ENCODE peak calls at places on chromosomes 11 and 22, in ten cellular contexts. U is pancreas, Q is nephron progenitor cell, C is choroid plexus epithelial cell, K is endodermal cell, I is A549, V is progenitor cell of endocrine pancreas, B is fibroblast of villous mesenchyme, Z is B cell, X is AG09319. G is an unnamed sample.

GRCh38 chr11:72826191-72826941 is 12.2 kb downstream of the ATG16L2 start:
- DNase-seq in Z (no peak), B (no peak), C (no peak), Q (no peak), U (no peak), K (no peak), I (no peak), V (no peak), X (no peak), G (no peak)

GRCh38 chr11:119470316-119471266 is 47.6 kb upstream of the THY1 start:
- DNase-seq in B (peak), Q (no peak), V (no peak), Z (no peak), U (no peak), K (peak), C (peak), X (peak), I (no peak), G (no peak)

GRCh38 chr11:45470151-45471001 is 184.2 kb upstream of the SYT13 start:
- DNase-seq in V (no peak), U (no peak), X (no peak), C (peak), Q (no peak), Z (no peak), B (peak), I (no peak), K (no peak), G (no peak)

GRCh38 chr11:36213050-36213840 is 76.0 kb downstream of the COMMD9 start:
- DNase-seq in U (no peak), I (no peak), V (no peak), C (peak), Q (no peak), X (no peak), B (no peak), K (no peak), Z (no peak), G (no peak)

GRCh38 chr11:121119444-121119843 is 18.4 kb downstream of the TECTA start:
- DNase-seq in X (no peak), Q (no peak), I (no peak), K (no peak), U (no peak), V (no peak), C (peak), B (peak), Z (no peak), G (no peak)

GRCh38 chr11:116601734-116602636 is 170.8 kb downstream of the BUD13 start:
- DNase-seq in B (no peak), C (peak), Q (no peak), K (peak), I (no peak), U (no peak), X (no peak), Z (no peak), V (no peak), G (no peak)

GRCh38 chr11:123601136-123601535 is 53.3 kb downstream of the SCN3B start:
- DNase-seq in K (no peak), I (no peak), U (no peak), V (no peak), C (peak), B (peak), Z (no peak), X (no peak), Q (no peak), G (no peak)

GRCh38 chr11:128530119-128531091 is 57.0 kb downstream of the ETS1 start:
- DNase-seq in B (peak), C (peak), Q (no peak), X (peak), U (no peak), V (no peak), I (no peak), K (no peak), Z (no peak), G (no peak)

GRCh38 chr11:133215529-133216230 is 316.6 kb downstream of the OPCML start:
- DNase-seq in I (no peak), Z (no peak), X (no peak), U (no peak), V (no peak), C (no peak), B (no peak), Q (peak), K (no peak), G (no peak)

GRCh38 chr11:123729602-123730001 is 11.9 kb downstream of the ZNF202 start:
- DNase-seq in I (no peak), V (no peak), X (no peak), B (no peak), Z (no peak), C (no peak), K (no peak), U (no peak), Q (no peak), G (no peak)

GRCh38 chr22:20260071-20260722 is 7.9 kb downstream of the RTN4R start:
- DNase-seq in V (no peak), Q (no peak), U (no peak), Z (no peak), I (no peak), X (no peak), C (no peak), B (no peak), K (no peak), G (no peak)

GRCh38 chr22:35883028-35883620 is 145.5 kb downstream of the RBFOX2 start:
- DNase-seq in X (no peak), I (no peak), Z (no peak), U (no peak), C (peak), B (peak), V (no peak), K (no peak), Q (no peak), G (no peak)

GRCh38 chr22:19707347-19708322 is 6.7 kb upstream of the SEPTIN5 start:
- DNase-seq in X (no peak), Q (no peak), V (no peak), C (no peak), B (no peak), K (peak), Z (no peak), I (no peak), U (peak), G (no peak)

GRCh38 chr11:82546556-82547162 is 187.0 kb downstream of the FAM181B start:
- DNase-seq in U (no peak), K (no peak), Z (no peak), I (no peak), Q (peak), X (no peak), V (no peak), C (no peak), B (no peak), G (no peak)

GRCh38 chr11:130486981-130487380 is 38.5 kb downstream of the ADAMTS15 start:
- DNase-seq in X (no peak), B (no peak), Q (no peak), U (no peak), C (no peak), K (no peak), V (no peak), Z (no peak), I (no peak), G (no peak)

GRCh38 chr11:65078151-65078550 is 5.7 kb downstream of the CDCA5 start:
- DNase-seq in Q (peak), Z (peak), X (no peak), C (peak), U (peak), I (peak), V (no peak), K (peak), B (peak), G (peak)

GRCh38 chr22:43876866-43877509 is 14.7 kb upstream of the SULT4A1 start:
- DNase-seq in K (peak), U (peak), C (no peak), B (no peak), Z (no peak), V (no peak), X (no peak), I (no peak), Q (no peak), G (no peak)

GRCh38 chr11:128610765-128611617 is 23.6 kb upstream of the ETS1 start:
- DNase-seq in C (no peak), V (no peak), B (no peak), I (no peak), X (no peak), Z (peak), U (peak), Q (no peak), K (peak), G (no peak)

GRCh38 chr11:111581341-111581740 is 20.9 kb upstream of the SIK2 start:
- DNase-seq in C (no peak), K (no peak), X (no peak), Q (no peak), B (no peak), V (no peak), I (no peak), U (no peak), Z (no peak), G (no peak)
- TF ChIP-seq CTCF in C (no peak), K (no peak), X (no peak), Q (no peak), B (no peak), V (no peak), I (no peak), U (no peak), Z (no peak), G (no peak)

GRCh38 chr22:45552580-45553332 is 50.1 kb downstream of the FBLN1 start:
- DNase-seq in X (peak), B (peak), I (no peak), K (peak), V (no peak), C (peak), U (no peak), Q (peak), Z (no peak), G (no peak)

GRCh38 chr22:45554861-45555260 is 52.2 kb downstream of the FBLN1 start:
- DNase-seq in C (no peak), Z (no peak), V (no peak), X (no peak), K (no peak), B (no peak), U (no peak), I (no peak), Q (no peak), G (no peak)

GRCh38 chr22:45552017-45552411 is 49.3 kb downstream of the FBLN1 start:
- DNase-seq in B (no peak), I (no peak), Q (no peak), X (no peak), C (no peak), K (peak), Z (no peak), U (no peak), V (no peak), G (no peak)

GRCh38 chr22:45553333-45554039 is 50.8 kb downstream of the FBLN1 start:
- DNase-seq in B (peak), C (peak), K (peak), Q (peak), X (peak), I (peak), V (peak), U (peak), Z (peak), G (peak)

GRCh38 chr22:45554040-45554406 is 51.3 kb downstream of the FBLN1 start:
- DNase-seq in V (no peak), I (peak), C (no peak), X (no peak), B (no peak), Z (no peak), Q (no peak), U (no peak), K (no peak), G (no peak)
- TF ChIP-seq CTCF in V (no peak), I (peak), C (no peak), X (no peak), B (no peak), Z (peak), Q (peak), U (no peak), K (peak), G (no peak)

DNA sequence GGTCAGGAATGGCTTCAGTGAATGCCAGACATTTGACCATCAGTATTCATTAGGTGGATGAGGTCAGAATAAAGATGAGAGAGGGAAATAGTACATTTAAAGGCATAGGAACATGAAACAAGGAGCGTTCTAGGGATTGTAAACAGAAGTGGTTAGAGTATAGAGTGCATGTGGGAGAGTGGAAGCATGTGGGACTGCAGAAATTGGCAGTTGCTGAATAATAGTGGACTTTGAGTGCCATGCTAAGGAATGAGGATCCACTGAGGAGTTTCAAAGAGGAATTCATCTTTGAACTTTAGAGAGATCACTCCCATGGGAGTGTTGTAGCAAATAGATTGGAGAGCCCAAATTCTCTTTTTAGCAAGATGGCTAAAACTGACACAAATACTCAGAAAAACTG is 7.9 kb downstream of the RNF169 start:
- DNase-seq in X (no peak), U (no peak), Q (no peak), B (no peak), V (no peak), C (no peak), K (no peak), I (no peak), Z (no peak), G (no peak)
- TF ChIP-seq CTCF in X (no peak), U (no peak), Q (no peak), B (no peak), V (no peak), C (no peak), K (no peak), I (no peak), Z (no peak), G (no peak)

GRCh38 chr22:30181459-30182353 is 64.9 kb downstream of the LIF start:
- DNase-seq in I (no peak), K (no peak), V (no peak), Q (no peak), U (no peak), C (no peak), Z (no peak), B (peak), X (no peak), G (no peak)

GRCh38 chr22:30176431-30176830 is 70.1 kb downstream of the LIF start:
- DNase-seq in C (no peak), Z (no peak), Q (no peak), U (no peak), X (no peak), V (no peak), K (no peak), I (no peak), B (no peak), G (no peak)

GRCh38 chr22:30175743-30176288 is 70.7 kb downstream of the LIF start:
- DNase-seq in C (no peak), Q (no peak), K (no peak), V (no peak), B (no peak), Z (no peak), I (no peak), U (no peak), X (no peak), G (no peak)

GRCh38 chr22:30180616-30181015 is 65.9 kb downstream of the LIF start:
- DNase-seq in V (no peak), I (no peak), X (no peak), U (no peak), B (no peak), Q (no peak), Z (no peak), C (no peak), K (no peak), G (no peak)

GRCh38 chr22:30178180-30179126 is 68.1 kb downstream of the LIF start:
- DNase-seq in B (no peak), V (no peak), I (no peak), K (no peak), X (no peak), Q (no peak), Z (no peak), U (no peak), C (no peak), G (no peak)
- TF ChIP-seq CTCF in B (peak), V (peak), I (no peak), K (peak), X (no peak), Q (no peak), Z (no peak), U (no peak), C (peak), G (no peak)

DNA sequence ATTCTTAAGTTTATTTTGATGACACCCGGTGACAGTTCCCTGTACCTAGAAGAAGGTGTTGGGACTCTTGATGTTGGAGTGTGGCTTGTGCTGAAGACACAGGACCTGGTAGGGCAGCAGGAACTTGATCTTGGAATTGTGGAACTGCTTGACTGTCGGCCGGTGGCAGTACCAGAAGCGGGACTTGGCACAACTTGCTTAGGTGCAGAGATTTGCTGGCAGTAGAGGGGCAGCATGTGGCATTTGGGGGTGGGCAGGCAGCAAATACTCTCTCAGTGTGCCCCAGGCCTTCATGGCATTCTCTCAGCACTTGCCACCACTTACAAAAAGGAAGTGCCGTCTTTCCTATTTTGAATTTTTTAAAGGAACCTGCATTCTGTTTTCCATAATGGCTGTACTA is 3.6 kb downstream of the PEX26 start:
- DNase-seq in K (no peak), X (no peak), U (no peak), Q (no peak), C (no peak), Z (no peak), I (no peak), B (no peak), V (no peak), G (no peak)
- TF ChIP-seq CTCF in K (no peak), X (no peak), U (no peak), Q (no peak), C (no peak), Z (no peak), I (no peak), B (no peak), V (no peak), G (no peak)

GRCh38 chr11:12871251-12871650 is 137.9 kb upstream of the RASSF10 start:
- DNase-seq in X (no peak), Q (no peak), C (no peak), B (peak), V (no peak), U (no peak), Z (no peak), I (no peak), K (no peak), G (no peak)

GRCh38 chr11:12867531-12867930 is 141.6 kb upstream of the RASSF10 start:
- DNase-seq in V (no peak), B (no peak), U (no peak), Z (no peak), Q (no peak), C (no peak), I (no peak), X (no peak), K (no peak), G (no peak)

GRCh38 chr11:12871788-12872321 is 137.3 kb upstream of the RASSF10 start:
- DNase-seq in C (peak), B (peak), X (no peak), U (no peak), V (no peak), Z (no peak), K (no peak), I (no peak), Q (no peak), G (no peak)

GRCh38 chr11:12865871-12866595 is 143.1 kb upstream of the RASSF10 start:
- DNase-seq in Z (no peak), I (no peak), C (no peak), B (no peak), X (no peak), U (no peak), K (no peak), Q (no peak), V (no peak), G (no peak)

GRCh38 chr11:12868315-12869073 is 140.6 kb upstream of the RASSF10 start:
- DNase-seq in Q (no peak), C (peak), V (no peak), X (no peak), I (no peak), B (peak), U (no peak), K (no peak), Z (no peak), G (no peak)
- TF ChIP-seq CTCF in Q (no peak), C (peak), V (peak), X (no peak), I (peak), B (peak), U (no peak), K (peak), Z (no peak), G (peak)

G was measured in D721Med.